ENCODE peak calls at places on chromosomes 3 and 15, in four cellular contexts. Y is stimulated activated CD8-positive, alpha-beta memory T cell treated with anti-CD3 and anti-CD28 coated beads, Interleukin-7, amount 100 ng/mL, for 1 hour; F is Peyer's patch; A is pons. G is an unnamed sample.

GRCh38 chr15:73955326-73955725 is 29.1 kb downstream of the LOXL1 start:
- DNase-seq in Y (no peak), F (no peak), A (no peak), G (no peak)

GRCh38 chr15:26082833-26083174 is 219.7 kb upstream of the ATP10A start:
- DNase-seq in Y (no peak), F (no peak), A (peak; percentile 50), G (no peak)

GRCh38 chr15:34366271-34367043 is 539 bp downstream of the LPCAT4 start:
- DNase-seq in Y (no peak), F (peak; percentile 72), A (peak; percentile 32), G (peak; percentile 72)

GRCh38 chr3:122146466-122146865 is 37.0 kb upstream of the CASR start:
- DNase-seq in Y (no peak), F (no peak), A (no peak), G (no peak)

GRCh38 chr3:187975571-187976360 is 178.2 kb upstream of the LPP start:
- DNase-seq in Y (no peak), F (no peak), A (no peak), G (no peak)

GRCh38 chr3:192878374-192878773 is 39.3 kb downstream of the MB21D2 start:
- DNase-seq in Y (no peak), F (no peak), A (no peak), G (no peak)

GRCh38 chr3:97515076-97515475 is 249.5 kb upstream of the ARL6 start:
- DNase-seq in Y (no peak), F (no peak), A (no peak), G (no peak)

GRCh38 chr3:170470063-170471006 is 51.7 kb downstream of the CLDN11 start:
- DNase-seq in Y (no peak), F (no peak), A (peak; percentile 96), G (no peak)

GRCh38 chr3:124860599-124860998 is 26.6 kb downstream of the ITGB5 start:
- DNase-seq in Y (no peak), F (no peak), A (no peak), G (no peak)

GRCh38 chr15:66565731-66566130 is at the start of gene LCTL:
- DNase-seq in Y (no peak), F (no peak), A (peak; percentile 24), G (peak; percentile 20)

GRCh38 chr3:683770-684169 is 409.1 kb upstream of the CNTN6 start:
- DNase-seq in Y (no peak), F (no peak), A (no peak), G (no peak)

GRCh38 chr15:99241752-99242151 is 7.6 kb downstream of the TTC23 start:
- DNase-seq in Y (no peak), F (no peak), A (no peak), G (no peak)

GRCh38 chr15:65072027-65072426 is 4.2 kb upstream of the RASL12 start:
- DNase-seq in Y (no peak), F (no peak), A (no peak), G (no peak)

GRCh38 chr3:114272271-114272670 is 21.6 kb upstream of the TIGIT start:
- DNase-seq in Y (no peak), F (no peak), A (no peak), G (no peak)

GRCh38 chr15:28114721-28115622 is 15.9 kb upstream of the OCA2 start:
- DNase-seq in Y (no peak), F (no peak), A (no peak), G (no peak)

GRCh38 chr3:3160826-3161225 is 18.7 kb downstream of the CRBN start:
- DNase-seq in Y (no peak), F (no peak), A (no peak), G (no peak)

GRCh38 chr3:135057996-135058395 is 262.9 kb downstream of the EPHB1 start:
- DNase-seq in Y (no peak), F (no peak), A (no peak), G (no peak)

GRCh38 chr15:90097475-90097874 is 4.8 kb downstream of the IDH2 start:
- DNase-seq in Y (peak; percentile 30), F (peak; percentile 69), A (no peak), G (no peak)

GRCh38 chr3:121690777-121691405 is 30.2 kb upstream of the HCLS1 start:
- DNase-seq in Y (no peak), F (no peak), A (peak; percentile 37), G (no peak)

GRCh38 chr15:71682051-71682450 is 128.3 kb upstream of the NR2E3 start:
- DNase-seq in Y (no peak), F (no peak), A (no peak), G (no peak)

GRCh38 chr3:39052613-39053012 is 797 bp downstream of the WDR48 start:
- DNase-seq in Y (no peak), F (no peak), A (no peak), G (no peak)

GRCh38 chr15:100703032-100703578 is 100.7 kb downstream of the ASB7 start:
- DNase-seq in Y (no peak), F (no peak), A (no peak), G (no peak)

GRCh38 chr15:56917652-56918045 is 795 bp upstream of the TCF12 start:
- DNase-seq in Y (no peak), F (peak; percentile 18), A (peak; percentile 74), G (no peak)

GRCh38 chr3:8110966-8111798 is 390.4 kb upstream of the LMCD1 start:
- DNase-seq in Y (peak; percentile 9), F (no peak), A (peak; percentile 93), G (peak; percentile 89)

GRCh38 chr3:53536282-53536681 is 41.9 kb downstream of the CACNA1D start:
- DNase-seq in Y (no peak), F (no peak), A (no peak), G (no peak)

GRCh38 chr3:49421890-49422378 is 339 bp downstream of the AMT start:
- DNase-seq in Y (no peak), F (no peak), A (no peak), G (no peak)

GRCh38 chr15:100686725-100687488 is 84.5 kb downstream of the ASB7 start:
- DNase-seq in Y (no peak), F (no peak), A (no peak), G (no peak)

GRCh38 chr3:157089455-157090221 is 70.3 kb downstream of the CCNL1 start:
- DNase-seq in Y (no peak), F (peak; percentile 31), A (peak; percentile 70), G (no peak)

GRCh38 chr3:47000198-47000815 is 20.8 kb downstream of the NBEAL2 start:
- DNase-seq in Y (no peak), F (no peak), A (no peak), G (no peak)

GRCh38 chr3:48596676-48597407 is 1.7 kb upstream of the COL7A1 start:
- DNase-seq in Y (no peak), F (no peak), A (no peak), G (no peak)

GRCh38 chr3:46565607-46566039 is 479 bp downstream of the LRRC2 start:
- DNase-seq in Y (no peak), F (no peak), A (no peak), G (peak; percentile 58)

GRCh38 chr3:186772886-186773417 is 10.4 kb upstream of the EIF4A2 start:
- DNase-seq in Y (peak; percentile 38), F (peak; percentile 92), A (peak; percentile 68), G (no peak)

GRCh38 chr3:41126961-41127360 is 72.3 kb upstream of the CTNNB1 start:
- DNase-seq in Y (no peak), F (no peak), A (no peak), G (no peak)